ENCODE peak calls at places on chromosomes 2 and 18, in eight cellular contexts. One of them, this sample, is unnamed.
A peak's percentile ranks its signal among the peaks of the same experiment; 100 is the strongest.

GRCh38 chr2:112187805-112188596 is 49.8 kb downstream of the FBLN7 start:
- DNase-seq in foreskin fibroblast: no peak
- DNase-seq in choroid plexus epithelial cell: peak; percentile 17
- DNase-seq in B cell: peak; percentile 42
- DNase-seq in IMR-90: no peak
- DNase-seq in left ventricle myocardium inferior: no peak
- DNase-seq in HCT116: peak; percentile 13
- DNase-seq in colonic mucosa: peak; percentile 28
- DNase-seq in this sample: no peak

GRCh38 chr2:190979906-190980629 is 33.9 kb downstream of the STAT1 start:
- DNase-seq in foreskin fibroblast: peak; percentile 72
- DNase-seq in choroid plexus epithelial cell: peak; percentile 98
- DNase-seq in B cell: peak; percentile 12
- DNase-seq in IMR-90: peak; percentile 96
- DNase-seq in left ventricle myocardium inferior: peak; percentile 78
- DNase-seq in HCT116: no peak
- DNase-seq in colonic mucosa: peak; percentile 49
- DNase-seq in this sample: peak; percentile 44

GRCh38 chr2:117834992-117835391 is 20.5 kb downstream of the DDX18 start:
- DNase-seq in foreskin fibroblast: no peak
- DNase-seq in choroid plexus epithelial cell: no peak
- DNase-seq in B cell: no peak
- DNase-seq in IMR-90: no peak
- DNase-seq in left ventricle myocardium inferior: no peak
- DNase-seq in HCT116: no peak
- DNase-seq in colonic mucosa: no peak
- DNase-seq in this sample: no peak

GRCh38 chr2:31397099-31397498 is 17.4 kb downstream of the XDH start:
- DNase-seq in foreskin fibroblast: no peak
- DNase-seq in choroid plexus epithelial cell: no peak
- DNase-seq in B cell: no peak
- DNase-seq in IMR-90: no peak
- DNase-seq in left ventricle myocardium inferior: peak; percentile 64
- DNase-seq in HCT116: no peak
- DNase-seq in colonic mucosa: no peak
- DNase-seq in this sample: no peak

GRCh38 chr2:219294356-219295351 is 14.5 kb downstream of the PTPRN start:
- DNase-seq in foreskin fibroblast: peak; percentile 93
- DNase-seq in choroid plexus epithelial cell: peak; percentile 84
- DNase-seq in B cell: peak; percentile 97
- DNase-seq in IMR-90: peak; percentile 70
- DNase-seq in left ventricle myocardium inferior: peak; percentile 86
- DNase-seq in HCT116: peak; percentile 78
- DNase-seq in colonic mucosa: peak; percentile 91
- DNase-seq in this sample: peak; percentile 91

GRCh38 chr2:112154246-112155110 is 16.3 kb downstream of the FBLN7 start:
- DNase-seq in foreskin fibroblast: no peak
- DNase-seq in choroid plexus epithelial cell: no peak
- DNase-seq in B cell: peak; percentile 41
- DNase-seq in IMR-90: no peak
- DNase-seq in left ventricle myocardium inferior: no peak
- DNase-seq in HCT116: no peak
- DNase-seq in colonic mucosa: no peak
- DNase-seq in this sample: no peak

GRCh38 chr2:232815569-232815968 is 39.2 kb upstream of the KCNJ13 start:
- DNase-seq in foreskin fibroblast: no peak
- DNase-seq in choroid plexus epithelial cell: no peak
- DNase-seq in B cell: no peak
- DNase-seq in IMR-90: peak; percentile 10
- DNase-seq in left ventricle myocardium inferior: no peak
- DNase-seq in HCT116: no peak
- DNase-seq in colonic mucosa: no peak
- DNase-seq in this sample: no peak

GRCh38 chr2:61426267-61426897 is 44.5 kb downstream of the USP34 start:
- DNase-seq in foreskin fibroblast: peak; percentile 58
- DNase-seq in choroid plexus epithelial cell: peak; percentile 53
- DNase-seq in B cell: peak; percentile 84
- DNase-seq in IMR-90: no peak
- DNase-seq in left ventricle myocardium inferior: peak; percentile 31
- DNase-seq in HCT116: peak; percentile 33
- DNase-seq in colonic mucosa: peak; percentile 71
- DNase-seq in this sample: peak; percentile 47

GRCh38 chr2:206993512-206993911 is 54.2 kb downstream of the CPO start:
- DNase-seq in foreskin fibroblast: peak; percentile 63
- DNase-seq in choroid plexus epithelial cell: peak; percentile 22
- DNase-seq in B cell: no peak
- DNase-seq in IMR-90: peak; percentile 28
- DNase-seq in left ventricle myocardium inferior: no peak
- DNase-seq in HCT116: no peak
- DNase-seq in colonic mucosa: no peak
- DNase-seq in this sample: no peak

GRCh38 chr2:45992021-45992745 is 305.0 kb upstream of the EPAS1 start:
- DNase-seq in foreskin fibroblast: peak; percentile 85
- DNase-seq in choroid plexus epithelial cell: peak; percentile 30
- DNase-seq in B cell: no peak
- DNase-seq in IMR-90: peak; percentile 66
- DNase-seq in left ventricle myocardium inferior: no peak
- DNase-seq in HCT116: no peak
- DNase-seq in colonic mucosa: peak; percentile 84
- DNase-seq in this sample: no peak

GRCh38 chr2:201966691-201967388 is 66.8 kb upstream of the FZD7 start:
- DNase-seq in foreskin fibroblast: no peak
- DNase-seq in choroid plexus epithelial cell: no peak
- DNase-seq in B cell: no peak
- DNase-seq in IMR-90: no peak
- DNase-seq in left ventricle myocardium inferior: no peak
- DNase-seq in HCT116: no peak
- DNase-seq in colonic mucosa: no peak
- DNase-seq in this sample: no peak

GRCh38 chr2:145957929-145958328 is 1438.0 kb upstream of the ZEB2 start:
- DNase-seq in foreskin fibroblast: peak; percentile 41
- DNase-seq in choroid plexus epithelial cell: peak; percentile 14
- DNase-seq in B cell: no peak
- DNase-seq in IMR-90: no peak
- DNase-seq in left ventricle myocardium inferior: no peak
- DNase-seq in HCT116: no peak
- DNase-seq in colonic mucosa: no peak
- DNase-seq in this sample: no peak

GRCh38 chr2:47264183-47264582 is 109.1 kb upstream of the STPG4 start:
- DNase-seq in foreskin fibroblast: no peak
- DNase-seq in choroid plexus epithelial cell: no peak
- DNase-seq in B cell: no peak
- DNase-seq in IMR-90: no peak
- DNase-seq in left ventricle myocardium inferior: no peak
- DNase-seq in HCT116: no peak
- DNase-seq in colonic mucosa: no peak
- DNase-seq in this sample: no peak

GRCh38 chr2:119516121-119516520 is 8.2 kb downstream of the SCTR start:
- DNase-seq in foreskin fibroblast: no peak
- DNase-seq in choroid plexus epithelial cell: no peak
- DNase-seq in B cell: no peak
- DNase-seq in IMR-90: no peak
- DNase-seq in left ventricle myocardium inferior: no peak
- DNase-seq in HCT116: no peak
- DNase-seq in colonic mucosa: no peak
- DNase-seq in this sample: no peak

GRCh38 chr18:34352385-34353163 is 127.9 kb upstream of the NOL4 start:
- DNase-seq in foreskin fibroblast: peak; percentile 22
- DNase-seq in choroid plexus epithelial cell: peak; percentile 6
- DNase-seq in B cell: no peak
- DNase-seq in IMR-90: no peak
- DNase-seq in left ventricle myocardium inferior: no peak
- DNase-seq in HCT116: no peak
- DNase-seq in colonic mucosa: no peak
- DNase-seq in this sample: no peak

GRCh38 chr18:69484699-69485396 is 84.2 kb downstream of the DOK6 start:
- DNase-seq in foreskin fibroblast: peak; percentile 57
- DNase-seq in choroid plexus epithelial cell: peak; percentile 76
- DNase-seq in B cell: no peak
- DNase-seq in IMR-90: peak; percentile 81
- DNase-seq in left ventricle myocardium inferior: no peak
- DNase-seq in HCT116: no peak
- DNase-seq in colonic mucosa: no peak
- DNase-seq in this sample: no peak

GRCh38 chr18:24060644-24061043 is 46.1 kb downstream of the TTC39C start:
- DNase-seq in foreskin fibroblast: peak; percentile 56
- DNase-seq in choroid plexus epithelial cell: peak; percentile 62
- DNase-seq in B cell: no peak
- DNase-seq in IMR-90: peak; percentile 27
- DNase-seq in left ventricle myocardium inferior: no peak
- DNase-seq in HCT116: no peak
- DNase-seq in colonic mucosa: no peak
- DNase-seq in this sample: no peak
- TF ChIP-seq CTCF in foreskin fibroblast: no peak
- TF ChIP-seq CTCF in choroid plexus epithelial cell: no peak
- TF ChIP-seq CTCF in B cell: no peak
- TF ChIP-seq CTCF in IMR-90: no peak
- TF ChIP-seq CTCF in left ventricle myocardium inferior: no peak
- TF ChIP-seq CTCF in HCT116: no peak
- TF ChIP-seq CTCF in colonic mucosa: no peak
- TF ChIP-seq CTCF in this sample: no peak

DNA sequence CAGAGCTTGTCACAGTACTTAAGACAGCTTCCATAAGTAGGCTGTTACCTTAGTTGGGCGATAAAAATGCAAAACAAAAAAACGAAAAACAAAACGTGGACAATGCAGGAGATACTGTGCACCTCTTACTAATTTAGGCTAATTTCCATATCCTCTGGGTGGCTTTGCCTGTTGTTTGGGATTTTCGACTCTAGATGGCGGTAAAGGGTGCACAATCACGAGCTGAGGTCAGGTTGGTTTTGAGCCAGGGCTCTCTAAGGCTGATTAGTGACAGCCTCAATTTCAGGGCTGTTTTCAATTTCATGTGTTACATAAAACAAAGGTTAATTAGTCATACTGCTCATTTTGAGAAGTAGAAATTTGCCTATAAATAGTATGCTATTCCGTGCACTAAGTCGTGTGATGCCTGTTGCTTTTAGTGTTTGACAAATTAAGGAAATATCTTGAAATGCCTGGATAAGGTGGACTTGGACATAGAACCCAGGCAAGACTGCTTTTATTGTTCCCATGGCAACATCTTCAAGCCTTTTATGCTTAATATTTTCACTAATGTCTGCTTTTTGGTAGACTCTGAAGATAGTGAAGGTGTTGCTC is 493.1 kb downstream of the SOCS6 start:
- DNase-seq in foreskin fibroblast: no peak
- DNase-seq in choroid plexus epithelial cell: peak; percentile 60
- DNase-seq in B cell: peak; percentile 13
- DNase-seq in IMR-90: peak; percentile 1
- DNase-seq in left ventricle myocardium inferior: peak; percentile 15
- DNase-seq in HCT116: peak; percentile 15
- DNase-seq in colonic mucosa: peak; percentile 52
- DNase-seq in this sample: peak; percentile 70
- TF ChIP-seq CTCF in foreskin fibroblast: peak; percentile 19
- TF ChIP-seq CTCF in choroid plexus epithelial cell: peak; percentile 80
- TF ChIP-seq CTCF in B cell: peak; percentile 42
- TF ChIP-seq CTCF in IMR-90: peak; percentile 41
- TF ChIP-seq CTCF in left ventricle myocardium inferior: peak; percentile 67
- TF ChIP-seq CTCF in HCT116: peak; percentile 73
- TF ChIP-seq CTCF in colonic mucosa: peak; percentile 49
- TF ChIP-seq CTCF in this sample: peak; percentile 71

GRCh38 chr2:162316590-162316989 is 1.9 kb downstream of the IFIH1 start:
- DNase-seq in foreskin fibroblast: no peak
- DNase-seq in choroid plexus epithelial cell: no peak
- DNase-seq in B cell: no peak
- DNase-seq in IMR-90: no peak
- DNase-seq in left ventricle myocardium inferior: no peak
- DNase-seq in HCT116: no peak
- DNase-seq in colonic mucosa: no peak
- DNase-seq in this sample: no peak

GRCh38 chr2:162317910-162318279 is 589 bp downstream of the IFIH1 start:
- DNase-seq in foreskin fibroblast: peak; percentile 10
- DNase-seq in choroid plexus epithelial cell: no peak
- DNase-seq in B cell: no peak
- DNase-seq in IMR-90: no peak
- DNase-seq in left ventricle myocardium inferior: peak; percentile 15
- DNase-seq in HCT116: no peak
- DNase-seq in colonic mucosa: peak; percentile 57
- DNase-seq in this sample: no peak

GRCh38 chr2:162317058-162317742 is 1.3 kb downstream of the IFIH1 start:
- DNase-seq in foreskin fibroblast: no peak
- DNase-seq in choroid plexus epithelial cell: no peak
- DNase-seq in B cell: no peak
- DNase-seq in IMR-90: no peak
- DNase-seq in left ventricle myocardium inferior: no peak
- DNase-seq in HCT116: no peak
- DNase-seq in colonic mucosa: no peak
- DNase-seq in this sample: no peak

GRCh38 chr2:162312853-162313252 is 5.6 kb downstream of the IFIH1 start:
- DNase-seq in foreskin fibroblast: no peak
- DNase-seq in choroid plexus epithelial cell: no peak
- DNase-seq in B cell: no peak
- DNase-seq in IMR-90: no peak
- DNase-seq in left ventricle myocardium inferior: no peak
- DNase-seq in HCT116: no peak
- DNase-seq in colonic mucosa: no peak
- DNase-seq in this sample: no peak

GRCh38 chr2:162318280-162319222 is at the start of gene IFIH1:
- DNase-seq in foreskin fibroblast: peak; percentile 91
- DNase-seq in choroid plexus epithelial cell: peak; percentile 93
- DNase-seq in B cell: peak; percentile 91
- DNase-seq in IMR-90: peak; percentile 89
- DNase-seq in left ventricle myocardium inferior: peak; percentile 78
- DNase-seq in HCT116: peak; percentile 66
- DNase-seq in colonic mucosa: peak; percentile 92
- DNase-seq in this sample: peak; percentile 49
- TF ChIP-seq CTCF in foreskin fibroblast: peak; percentile 53
- TF ChIP-seq CTCF in choroid plexus epithelial cell: peak; percentile 54
- TF ChIP-seq CTCF in B cell: peak; percentile 25
- TF ChIP-seq CTCF in IMR-90: peak; percentile 43
- TF ChIP-seq CTCF in left ventricle myocardium inferior: peak; percentile 43
- TF ChIP-seq CTCF in HCT116: peak; percentile 28
- TF ChIP-seq CTCF in colonic mucosa: no peak
- TF ChIP-seq CTCF in this sample: no peak

DNA sequence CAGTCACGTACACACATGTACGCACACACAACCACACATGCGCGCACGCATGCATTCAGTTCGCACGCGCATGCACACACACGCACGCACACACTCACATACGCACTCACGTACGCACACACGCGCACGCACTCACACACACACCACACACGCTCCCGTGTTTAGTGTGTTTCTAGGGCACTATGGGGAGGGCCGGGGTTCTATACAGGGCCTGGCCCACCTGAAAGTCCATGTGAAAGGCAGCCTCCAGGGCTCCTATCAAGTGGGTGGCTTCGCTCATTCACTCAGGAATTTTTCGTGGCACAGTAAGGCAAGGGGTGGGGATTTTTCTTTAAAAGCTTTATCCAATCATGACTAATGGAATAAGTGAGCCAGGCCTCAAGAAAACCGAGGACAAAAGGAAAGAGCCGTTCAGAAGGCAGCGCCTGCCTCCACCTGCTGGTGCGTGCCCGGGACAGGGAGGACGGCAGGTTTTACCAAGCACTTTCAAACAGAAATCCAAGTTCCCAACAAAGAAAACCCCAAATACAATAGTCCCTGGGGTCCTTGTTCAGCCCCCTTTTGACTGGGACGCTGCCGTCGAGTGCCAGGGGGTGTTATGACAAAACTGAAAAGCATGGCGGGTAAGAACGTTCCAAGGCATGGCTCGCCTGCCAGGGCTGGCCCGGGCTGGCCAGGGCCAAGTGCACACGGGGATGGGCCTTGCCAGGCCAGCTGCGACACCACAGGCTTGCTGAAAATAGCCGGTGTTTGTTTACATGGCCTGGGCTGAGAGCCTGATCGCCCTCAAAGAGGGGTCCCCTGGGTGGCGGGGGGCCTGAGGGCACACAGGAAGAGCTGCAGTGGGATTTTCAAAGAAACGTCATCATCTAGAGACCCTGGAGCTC is 110.0 kb downstream of the HDAC4 start:
- DNase-seq in foreskin fibroblast: no peak
- DNase-seq in choroid plexus epithelial cell: no peak
- DNase-seq in B cell: no peak
- DNase-seq in IMR-90: no peak
- DNase-seq in left ventricle myocardium inferior: peak; percentile 59
- DNase-seq in HCT116: no peak
- DNase-seq in colonic mucosa: no peak
- DNase-seq in this sample: no peak
- TF ChIP-seq CTCF in foreskin fibroblast: no peak
- TF ChIP-seq CTCF in choroid plexus epithelial cell: no peak
- TF ChIP-seq CTCF in B cell: no peak
- TF ChIP-seq CTCF in IMR-90: peak; percentile 12
- TF ChIP-seq CTCF in left ventricle myocardium inferior: no peak
- TF ChIP-seq CTCF in HCT116: peak; percentile 6
- TF ChIP-seq CTCF in colonic mucosa: no peak
- TF ChIP-seq CTCF in this sample: no peak

This sample was measured in nephron progenitor cell.